ENCODE peak calls at places on chromosomes 13 and 19, in nine cellular contexts. F is endothelial cell of umbilical vein; P is activated naive CD4-positive, alpha-beta T cell treated with anti-CD3 and anti-CD28 coated beads, Interleukin-2, amount 50 U/mL, for 72 hours; X is colonic mucosa; Z is GM06990; E is NCI-H1105; A is occipital lobe; K is stimulated activated CD8-positive, alpha-beta memory T cell treated with anti-CD3 and anti-CD28 coated beads, Interleukin-4, amount 100 ng/mL, for 24 hours; J is ovary. H is an unnamed sample.

GRCh38 chr13:94470126-94470525 is 9.4 kb downstream of the DCT start:
- DNase-seq in K (no peak), J (no peak), P (no peak), X (no peak), F (no peak), A (no peak), Z (no peak), E (no peak), H (no peak)

GRCh38 chr19:48795855-48796142 is 15.0 kb downstream of the BCAT2 start:
- DNase-seq in J (peak), E (no peak), X (peak), A (no peak), F (no peak), P (no peak), Z (no peak), K (no peak), H (peak)

GRCh38 chr13:36428083-36428482 is 4.2 kb upstream of the CCNA1 start:
- DNase-seq in F (no peak), E (no peak), X (no peak), A (no peak), Z (no peak), J (no peak), P (no peak), K (no peak), H (no peak)

GRCh38 chr19:30406220-30406944 is 34.2 kb downstream of the ZNF536 start:
- DNase-seq in K (no peak), P (no peak), X (no peak), Z (no peak), A (peak), E (no peak), F (no peak), J (no peak), H (peak)

GRCh38 chr19:7850429-7850819 is 20.4 kb downstream of the EVI5L start:
- DNase-seq in X (no peak), K (no peak), Z (no peak), J (peak), E (no peak), P (no peak), F (no peak), A (peak), H (no peak)

GRCh38 chr19:58562126-58563033 is 4.0 kb upstream of the UBE2M start:
- DNase-seq in X (peak), P (no peak), E (no peak), J (peak), A (no peak), Z (peak), F (peak), K (no peak), H (no peak)

GRCh38 chr19:37867831-37868230 is 38.6 kb downstream of the WDR87 start:
- DNase-seq in J (no peak), X (no peak), E (no peak), A (no peak), F (no peak), K (no peak), P (no peak), Z (no peak), H (no peak)

GRCh38 chr13:98878421-98879126 is 99.3 kb downstream of the DOCK9 start:
- DNase-seq in K (no peak), A (peak), P (no peak), X (no peak), Z (no peak), F (no peak), E (no peak), J (no peak), H (no peak)

GRCh38 chr13:61685683-61686013 is 270.0 kb upstream of the PCDH20 start:
- DNase-seq in Z (no peak), A (no peak), E (peak), X (no peak), P (no peak), F (no peak), J (no peak), K (no peak), H (no peak)

GRCh38 chr19:51131780-51132680 is 7.3 kb downstream of the SIGLEC9 start:
- DNase-seq in X (peak), J (peak), E (no peak), K (no peak), F (peak), Z (no peak), A (no peak), P (no peak), H (peak)

GRCh38 chr19:3556423-3556977 is 886 bp downstream of the MFSD12 start:
- DNase-seq in P (no peak), E (no peak), J (no peak), K (no peak), X (no peak), A (no peak), Z (no peak), F (no peak), H (no peak)

GRCh38 chr13:90420683-90421082 is 926.8 kb upstream of the MIR17HG start:
- DNase-seq in P (no peak), E (no peak), Z (no peak), K (no peak), F (no peak), A (no peak), X (no peak), J (no peak), H (no peak)